ENCODE peak calls at places on chromosomes 13 and 19, in ten cellular contexts. X, V, K, W, J, N, T, B, F and H are unnamed samples. For H3K9me3, the result is how much of the 10 kb centered on the place peaks cover.

GRCh38 chr13:109010912-109011311 is 381.5 kb downstream of the MYO16 start:
- DNase-seq in X (no peak), V (no peak), K (no peak), W (no peak), J (no peak), N (no peak), T (no peak), B (no peak), F (no peak), H (no peak)

GRCh38 chr13:30551194-30551593 is 66.5 kb upstream of the USPL1 start:
- DNase-seq in X (no peak), V (peak), K (no peak), W (no peak), J (no peak), N (peak), T (peak), B (no peak), F (no peak), H (no peak)

GRCh38 chr13:114034481-114034891 is 60.6 kb upstream of the C13orf46 start:
- DNase-seq in X (peak), V (no peak), K (no peak), W (no peak), J (no peak), N (no peak), T (no peak), B (no peak), F (no peak), H (no peak)

GRCh38 chr19:17753976-17754375 is 2.7 kb downstream of the FCHO1 start:
- DNase-seq in X (no peak), V (no peak), K (no peak), W (no peak), J (no peak), N (no peak), T (no peak), B (no peak), F (no peak), H (no peak)

GRCh38 chr19:19873381-19873780 is 7.7 kb downstream of the ZNF253 start:
- DNase-seq in X (no peak), V (no peak), K (no peak), W (no peak), J (no peak), N (no peak), T (no peak), B (no peak), F (no peak), H (no peak)

GRCh38 chr13:102873653-102874052 is 27.8 kb downstream of the ERCC5 start:
- DNase-seq in X (no peak), V (no peak), K (no peak), W (no peak), J (no peak), N (no peak), T (peak), B (no peak), F (no peak), H (no peak)

GRCh38 chr13:38686635-38687245 is at the start of gene FREM2:
- DNase-seq in X (no peak), V (no peak), K (no peak), W (peak), J (no peak), N (peak), T (peak), B (no peak), F (no peak), H (peak)

GRCh38 chr19:48274938-48275337 is 5.1 kb downstream of the ZNF114 start:
- DNase-seq in X (no peak), V (no peak), K (no peak), W (no peak), J (no peak), N (no peak), T (no peak), B (no peak), F (no peak), H (no peak)

GRCh38 chr13:75091185-75091584 is 390.8 kb downstream of the TBC1D4 start:
- DNase-seq in X (no peak), V (no peak), K (no peak), W (no peak), J (no peak), N (no peak), T (no peak), B (no peak), F (no peak), H (no peak)

GRCh38 chr19:42436006-42436405 is 6.7 kb downstream of the CXCL17 start:
- DNase-seq in X (no peak), V (no peak), K (no peak), W (no peak), J (no peak), N (no peak), T (peak), B (no peak), F (no peak), H (no peak)

GRCh38 chr19:45901432-45901903 is 945 bp downstream of the MYPOP start:
- DNase-seq in X (no peak), V (no peak), K (no peak), W (peak), J (peak), N (peak), T (peak), B (peak), F (peak), H (no peak)

GRCh38 chr13:90362718-90363117 is 984.8 kb upstream of the MIR17HG start:
- DNase-seq in X (no peak), V (no peak), K (no peak), W (no peak), J (no peak), N (no peak), T (peak), B (no peak), F (no peak), H (no peak)

GRCh38 chr19:29309637-29310036 is 96.7 kb upstream of the UQCRFS1 start:
- DNase-seq in X (no peak), V (no peak), K (no peak), W (no peak), J (no peak), N (no peak), T (no peak), B (no peak), F (no peak), H (no peak)

GRCh38 chr13:110466261-110466660 is 95.3 kb downstream of the RAB20 start:
- DNase-seq in X (no peak), V (no peak), K (no peak), W (no peak), J (no peak), N (no peak), T (no peak), B (no peak), F (no peak), H (no peak)

GRCh38 chr13:51959773-51960172 is 51.5 kb downstream of the ATP7B start:
- DNase-seq in X (no peak), V (peak), K (no peak), W (no peak), J (no peak), N (no peak), T (no peak), B (no peak), F (no peak), H (no peak)

GRCh38 chr13:35898041-35898440 is 233.1 kb downstream of the DCLK1 start:
- DNase-seq in X (no peak), V (no peak), K (no peak), W (no peak), J (no peak), N (no peak), T (no peak), B (no peak), F (no peak), H (no peak)

GRCh38 chr19:9786342-9786741 is 17.8 kb upstream of the ZNF846 start:
- DNase-seq in X (no peak), V (peak), K (no peak), W (no peak), J (no peak), N (no peak), T (no peak), B (no peak), F (no peak), H (no peak)

GRCh38 chr19:5953034-5953589 is 24.8 kb downstream of the RANBP3 start:
- DNase-seq in X (no peak), V (no peak), K (no peak), W (no peak), J (no peak), N (no peak), T (no peak), B (no peak), F (no peak), H (no peak)

GRCh38 chr19:36771275-36772231 is 1.1 kb downstream of the ZNF850 start:
- DNase-seq in X (peak), V (peak), K (no peak), W (peak), J (peak), N (peak), T (peak), B (peak), F (peak), H (peak)

GRCh38 chr19:29890392-29890791 is 51.6 kb upstream of the URI1 start:
- DNase-seq in X (no peak), V (no peak), K (no peak), W (no peak), J (peak), N (no peak), T (no peak), B (no peak), F (no peak), H (no peak)

GRCh38 chr13:107753286-107753685 is 462.1 kb downstream of the LIG4 start:
- DNase-seq in X (no peak), V (no peak), K (no peak), W (no peak), J (no peak), N (no peak), T (peak), B (no peak), F (no peak), H (no peak)

GRCh38 chr13:42041684-42042035 is 6.8 kb upstream of the DGKH start:
- DNase-seq in X (no peak), V (peak), K (no peak), W (peak), J (peak), N (peak), T (peak), B (no peak), F (peak), H (peak)

GRCh38 chr13:90800082-90800746 is 547.3 kb upstream of the MIR17HG start:
- DNase-seq in X (no peak), V (no peak), K (no peak), W (no peak), J (peak), N (peak), T (peak), B (no peak), F (peak), H (no peak)

GRCh38 chr19:12880551-12881171 is 588 bp downstream of the DNASE2 start:
- DNase-seq in X (no peak), V (no peak), K (no peak), W (peak), J (no peak), N (peak), T (peak), B (no peak), F (peak), H (no peak)

GRCh38 chr19:12721656-12722565 is 1.8 kb downstream of the TNPO2 start:
- DNase-seq in X (peak), V (peak), K (no peak), W (peak), J (peak), N (peak), T (peak), B (peak), F (peak), H (no peak)

GRCh38 chr13:94778585-94778984 is 66.2 kb upstream of the SOX21 start:
- DNase-seq in X (no peak), V (no peak), K (no peak), W (no peak), J (no peak), N (no peak), T (no peak), B (no peak), F (no peak), H (no peak)

GRCh38 chr19:54207908-54208783 is 7.5 kb downstream of the RPS9 start:
- DNase-seq in X (no peak), V (peak), K (no peak), W (peak), J (peak), N (peak), T (peak), B (peak), F (peak), H (no peak)

GRCh38 chr19:47545061-47545948 is 27.6 kb downstream of the ZNF541 start:
- DNase-seq in X (no peak), V (no peak), K (no peak), W (peak), J (no peak), N (no peak), T (no peak), B (no peak), F (no peak), H (no peak)

GRCh38 chr19:31127132-31127967 is 221.9 kb downstream of the TSHZ3 start:
- DNase-seq in X (peak), V (no peak), K (no peak), W (no peak), J (peak), N (no peak), T (peak), B (no peak), F (no peak), H (no peak)

GRCh38 chr13:110168999-110169933 is 137.7 kb downstream of the COL4A1 start:
- DNase-seq in X (no peak), V (no peak), K (no peak), W (no peak), J (no peak), N (no peak), T (peak), B (no peak), F (no peak), H (no peak)

GRCh38 chr13:28204690-28205443 is 66.5 kb downstream of the PAN3 start:
- DNase-seq in X (no peak), V (no peak), K (no peak), W (no peak), J (no peak), N (no peak), T (no peak), B (no peak), F (no peak), H (no peak)

GRCh38 chr19:55220525-55220924 is 8.0 kb downstream of the TMEM86B start:
- DNase-seq in X (no peak), V (peak), K (no peak), W (no peak), J (no peak), N (no peak), T (no peak), B (no peak), F (no peak), H (no peak)

GRCh38 chr13:45046445-45046844 is 57.1 kb downstream of the GPALPP1 start:
- DNase-seq in X (no peak), V (no peak), K (no peak), W (no peak), J (no peak), N (no peak), T (no peak), B (no peak), F (no peak), H (no peak)
- H3K4me3 ChIP-seq in X (no peak), V (no peak), K (no peak), W (no peak), J (peak), N (no peak), T (peak), B (no peak), F (peak), H (no peak)

GRCh38 chr13:106650690-106651205 is 82.8 kb upstream of the ARGLU1 start:
- DNase-seq in X (no peak), V (no peak), K (no peak), W (no peak), J (no peak), N (no peak), T (no peak), B (no peak), F (no peak), H (no peak)
- TF ChIP-seq CTCF in X (no peak), V (no peak), K (no peak), W (no peak), J (no peak), N (no peak), T (no peak), B (no peak), F (no peak), H (no peak)

DNA sequence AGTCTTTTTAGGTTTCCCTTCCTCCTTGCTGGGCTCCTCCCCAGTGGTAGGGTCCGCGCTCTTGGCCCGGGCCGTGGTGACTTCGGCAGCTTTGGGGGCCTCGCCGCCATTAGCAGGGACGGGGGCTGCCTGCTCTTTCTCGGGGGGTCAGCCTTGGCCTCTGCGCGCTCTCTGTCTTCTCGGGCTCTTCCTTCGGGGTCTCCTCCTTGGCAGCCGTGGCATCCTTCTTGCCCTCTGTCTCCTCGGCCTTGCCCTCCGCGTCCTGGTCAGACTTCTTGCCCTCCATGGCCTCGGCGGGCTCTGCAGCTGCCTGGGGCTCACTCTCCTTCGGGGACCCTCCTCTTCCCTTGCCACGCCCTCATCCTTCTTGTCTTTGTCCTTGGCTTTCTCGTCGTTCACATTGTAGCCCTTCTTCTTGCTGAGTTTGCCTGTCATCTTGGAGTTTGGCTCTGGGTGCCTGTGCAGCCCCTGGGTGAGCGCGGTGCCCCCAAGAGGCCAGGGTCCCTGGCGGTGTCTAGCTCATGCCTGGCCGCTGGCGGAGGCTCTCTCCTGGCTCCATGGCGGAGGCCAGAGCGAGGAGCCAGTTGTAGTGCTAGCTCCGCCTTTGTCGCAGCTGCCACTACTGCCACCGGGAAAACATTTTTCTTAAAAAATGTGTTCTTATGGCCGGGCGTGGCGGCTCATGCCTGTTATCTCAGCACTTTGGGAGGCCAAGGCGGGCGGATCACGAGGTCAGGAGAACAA is 283.0 kb upstream of the SGCG start:
- DNase-seq in X (no peak), V (no peak), K (no peak), W (peak), J (no peak), N (no peak), T (no peak), B (no peak), F (no peak), H (no peak)
- H3K9me3 ChIP-seq in X (under half), V (under half), K (under half), W (under half), J (under half), N (under half), T (under half), B (under half), F (under half), H (under half)

GRCh38 chr13:67101730-67102467 is 128.2 kb downstream of the PCDH9 start:
- DNase-seq in X (no peak), V (no peak), K (no peak), W (no peak), J (no peak), N (no peak), T (no peak), B (no peak), F (no peak), H (no peak)
- H3K4me3 ChIP-seq in X (no peak), V (no peak), K (no peak), W (no peak), J (no peak), N (no peak), T (no peak), B (no peak), F (no peak), H (no peak)

DNA sequence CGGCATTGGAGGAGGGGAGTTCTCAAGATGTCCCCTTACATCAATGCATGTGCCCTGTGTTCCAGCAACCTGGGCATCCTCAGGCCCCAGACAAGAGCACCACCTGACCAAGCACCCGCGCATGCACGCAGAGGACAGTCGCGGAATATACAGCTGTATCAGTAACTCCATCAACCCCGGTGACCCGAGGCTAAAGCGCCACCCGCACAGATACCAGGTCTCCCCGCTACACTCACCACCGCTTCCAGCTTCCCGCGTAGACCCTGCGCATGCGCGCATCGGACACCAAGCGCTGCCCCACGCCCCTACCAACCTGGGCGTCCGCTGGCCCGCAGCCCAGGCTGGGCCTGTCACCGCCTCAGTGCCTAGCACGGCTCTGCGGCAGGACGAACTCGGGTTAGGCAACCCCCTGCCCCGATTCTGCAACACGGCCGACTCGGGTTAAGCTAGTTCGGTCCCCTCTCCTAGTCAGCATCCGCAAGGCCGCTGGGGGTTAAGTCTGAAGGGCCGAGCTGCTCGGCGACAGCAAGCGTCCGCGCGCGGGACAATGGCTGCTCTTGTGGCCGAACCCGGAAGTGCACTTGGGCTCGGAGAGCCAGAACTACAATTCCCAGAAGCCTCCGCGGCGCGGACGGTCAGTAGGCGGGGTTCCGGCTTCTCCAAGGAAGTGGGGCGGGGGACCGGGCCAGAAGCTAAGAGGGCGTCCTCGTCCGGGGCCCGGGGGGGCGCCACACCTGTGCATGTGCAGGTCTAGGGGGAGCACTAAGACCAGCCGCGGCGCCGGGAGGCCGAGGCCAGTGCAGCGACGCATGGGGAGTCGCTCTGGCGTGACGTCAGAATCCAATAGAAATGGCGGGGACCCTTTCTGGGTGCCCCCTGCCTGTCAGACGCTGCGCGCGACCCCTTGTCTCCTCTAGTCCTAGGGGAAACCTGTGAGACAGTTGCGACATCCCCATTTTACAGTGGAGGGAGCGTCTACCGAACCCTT is at the start of gene ZNF180:
- DNase-seq in X (peak), V (peak), K (peak), W (peak), J (peak), N (peak), T (peak), B (peak), F (peak), H (peak)
- TF ChIP-seq CTCF in X (peak), V (peak), K (peak), W (peak), J (peak), N (no peak), T (peak), B (peak), F (peak), H (peak)

DNA sequence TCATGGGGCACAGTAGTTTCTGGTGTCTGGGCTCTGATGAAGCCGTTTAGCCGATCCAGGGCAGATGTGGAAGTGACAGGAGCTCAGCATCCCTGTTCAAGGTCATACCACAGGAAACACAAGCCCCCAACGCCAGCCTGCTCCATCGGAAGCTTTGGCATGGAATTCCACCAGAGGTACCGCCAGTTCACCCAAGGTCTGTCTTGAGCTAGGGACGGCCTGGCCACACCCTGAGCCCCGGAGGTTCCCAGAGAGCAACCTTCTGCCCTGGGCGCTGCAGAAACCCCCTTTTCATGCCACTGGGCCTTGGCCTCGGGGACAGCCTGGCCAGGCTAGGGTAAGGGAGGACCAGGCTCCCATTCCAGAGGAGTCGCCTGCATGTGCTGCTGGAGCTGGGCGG is 39.4 kb upstream of the TPM4 start:
- DNase-seq in X (no peak), V (no peak), K (no peak), W (no peak), J (no peak), N (no peak), T (no peak), B (no peak), F (no peak), H (no peak)
- H3K9me3 ChIP-seq in X (under half), V (under half), K (under half), W (under half), J (under half), N (under half), T (under half), B (under half), F (under half), H (under half)

GRCh38 chr19:40610396-40611064 is 9.4 kb downstream of the LTBP4 start:
- DNase-seq in X (no peak), V (no peak), K (no peak), W (peak), J (peak), N (peak), T (no peak), B (peak), F (peak), H (peak)
- H3K4me3 ChIP-seq in X (no peak), V (no peak), K (peak), W (no peak), J (peak), N (no peak), T (no peak), B (peak), F (peak), H (peak)

GRCh38 chr19:1037553-1038115 is 2.3 kb upstream of the ABCA7 start:
- DNase-seq in X (no peak), V (no peak), K (no peak), W (peak), J (no peak), N (no peak), T (no peak), B (no peak), F (no peak), H (no peak)

GRCh38 chr19:1038995-1039645 is 787 bp upstream of the ABCA7 start:
- DNase-seq in X (no peak), V (peak), K (no peak), W (no peak), J (no peak), N (no peak), T (peak), B (no peak), F (no peak), H (no peak)

GRCh38 chr19:1032264-1032867 is 6.0 kb downstream of the CNN2 start:
- DNase-seq in X (no peak), V (no peak), K (no peak), W (no peak), J (no peak), N (no peak), T (no peak), B (no peak), F (no peak), H (no peak)

GRCh38 chr19:1039646-1040475 is at the start of gene ABCA7:
- DNase-seq in X (peak), V (peak), K (peak), W (peak), J (peak), N (peak), T (peak), B (peak), F (peak), H (peak)

GRCh38 chr19:1035998-1036621 is 3.8 kb upstream of the ABCA7 start:
- DNase-seq in X (no peak), V (peak), K (no peak), W (peak), J (no peak), N (no peak), T (no peak), B (no peak), F (no peak), H (peak)
- TF ChIP-seq CTCF in X (peak), V (peak), K (no peak), W (no peak), J (no peak), N (no peak), T (no peak), B (no peak), F (no peak), H (no peak)